ENCODE peak calls at places on chromosomes 7 and 10, in eight cellular contexts. C is psoas muscle; D is activated CD4-positive, alpha-beta T cell treated with anti-CD3 and anti-CD28 coated beads for 24 hours; V is Ammon's horn; U is GM12865; A is brain microvascular endothelial cell; R is endothelial cell; K is SHP77. Y is an unnamed sample.

GRCh38 chr7:84083846-84084245 is 110.7 kb downstream of the SEMA3A start:
- DNase-seq in U (no peak), R (no peak), V (no peak), A (no peak), K (no peak), D (no peak), C (no peak), Y (no peak)

GRCh38 chr7:24882989-24883631 is 96.9 kb downstream of the OSBPL3 start:
- DNase-seq in A (peak; percentile 84), U (no peak), D (peak; percentile 25), R (no peak), C (peak; percentile 72), V (peak; percentile 40), K (no peak), Y (no peak)

GRCh38 chr10:132404169-132404880 is 7.3 kb downstream of the PWWP2B start:
- DNase-seq in A (no peak), K (no peak), U (no peak), R (no peak), C (peak; percentile 2), D (no peak), V (no peak), Y (no peak)

GRCh38 chr7:66110861-66111260 is 3.8 kb upstream of the CRCP start:
- DNase-seq in V (no peak), U (no peak), K (no peak), A (peak; percentile 96), D (no peak), C (no peak), R (no peak), Y (no peak)

GRCh38 chr7:47763063-47763974 is 181.4 kb upstream of the TNS3 start:
- DNase-seq in V (no peak), A (peak; percentile 49), U (no peak), D (no peak), R (no peak), K (peak; percentile 92), C (no peak), Y (peak; percentile 17)

GRCh38 chr7:2451171-2452073 is 24.8 kb downstream of the GRIFIN start:
- DNase-seq in U (peak; percentile 75), C (peak; percentile 84), A (peak; percentile 61), R (peak; percentile 94), V (peak; percentile 85), D (peak; percentile 85), K (peak; percentile 86), Y (peak; percentile 78)

GRCh38 chr10:86673827-86674581 is 5.7 kb downstream of the LDB3 start:
- DNase-seq in K (no peak), D (no peak), C (peak; percentile 65), V (peak; percentile 55), R (no peak), A (no peak), U (no peak), Y (no peak)

GRCh38 chr10:112804036-112804435 is 146.0 kb upstream of the TCF7L2 start:
- DNase-seq in K (no peak), U (no peak), R (peak; percentile 22), D (no peak), V (peak; percentile 47), A (no peak), C (no peak), Y (no peak)

GRCh38 chr7:94364816-94365215 is 29.9 kb upstream of the COL1A2 start:
- DNase-seq in A (no peak), U (no peak), V (no peak), R (no peak), C (no peak), D (no peak), K (no peak), Y (no peak)

GRCh38 chr10:92891885-92892705 is 43.8 kb downstream of the EXOC6 start:
- DNase-seq in V (no peak), U (no peak), D (no peak), K (peak; percentile 68), A (peak; percentile 84), C (peak; percentile 30), R (no peak), Y (no peak)

GRCh38 chr7:158065340-158065739 is 522.3 kb downstream of the PTPRN2 start:
- DNase-seq in V (no peak), K (no peak), A (no peak), D (no peak), R (no peak), C (no peak), U (no peak), Y (no peak)

GRCh38 chr10:24848169-24848688 is 104.2 kb downstream of the PRTFDC1 start:
- DNase-seq in R (no peak), D (no peak), A (no peak), C (no peak), V (no peak), K (no peak), U (no peak), Y (no peak)

GRCh38 chr10:6124666-6125065 is 35.8 kb downstream of the RBM17 start:
- DNase-seq in V (peak; percentile 67), R (no peak), D (no peak), C (no peak), K (no peak), A (no peak), U (no peak), Y (no peak)

GRCh38 chr7:74216361-74216761 is 6.6 kb downstream of the LAT2 start:
- DNase-seq in D (no peak), A (no peak), R (no peak), K (no peak), U (peak; percentile 72), V (no peak), C (no peak), Y (no peak)

GRCh38 chr7:98483964-98484545 is 83.2 kb upstream of the BAIAP2L1 start:
- DNase-seq in U (no peak), C (no peak), A (no peak), K (no peak), R (no peak), V (no peak), D (no peak), Y (no peak)

GRCh38 chr10:132388901-132389630 is 7.9 kb upstream of the PWWP2B start:
- DNase-seq in V (no peak), K (no peak), C (peak; percentile 67), U (no peak), A (no peak), D (no peak), R (no peak), Y (no peak)

GRCh38 chr10:125479059-125479458 is 203.9 kb downstream of the TEX36 start:
- DNase-seq in A (peak; percentile 9), V (no peak), C (no peak), D (no peak), R (no peak), K (no peak), U (no peak), Y (no peak)

GRCh38 chr7:121752706-121753105 is 120.3 kb upstream of the PTPRZ1 start:
- DNase-seq in A (no peak), D (no peak), C (no peak), U (peak; percentile 20), V (peak; percentile 56), K (peak; percentile 15), R (no peak), Y (no peak)